ENCODE peak calls at places on chromosomes 3 and 15, in five cellular contexts. One of them, this sample, is unnamed.

GRCh38 chr3:195865752-195866151 is 42.6 kb downstream of the TNK2 start:
- DNase-seq in pancreas: no peak
- DNase-seq in dorsolateral prefrontal cortex: no peak
- DNase-seq in HL-60: no peak
- DNase-seq in cardiac muscle cell: no peak
- DNase-seq in this sample: no peak

GRCh38 chr3:142009029-142009428 is 132.6 kb downstream of the ATP1B3 start:
- DNase-seq in pancreas: no peak
- DNase-seq in dorsolateral prefrontal cortex: no peak
- DNase-seq in HL-60: no peak
- DNase-seq in cardiac muscle cell: no peak
- DNase-seq in this sample: no peak

GRCh38 chr3:7456376-7456775 is 595.5 kb downstream of the GRM7 start:
- DNase-seq in pancreas: no peak
- DNase-seq in dorsolateral prefrontal cortex: no peak
- DNase-seq in HL-60: no peak
- DNase-seq in cardiac muscle cell: no peak
- DNase-seq in this sample: no peak

GRCh38 chr15:58564967-58565366 is 133.2 kb downstream of the LIPC start:
- DNase-seq in pancreas: no peak
- DNase-seq in dorsolateral prefrontal cortex: no peak
- DNase-seq in HL-60: no peak
- DNase-seq in cardiac muscle cell: no peak
- DNase-seq in this sample: no peak

GRCh38 chr3:52471371-52472238 is 16.2 kb downstream of the NISCH start:
- DNase-seq in pancreas: peak; percentile 80
- DNase-seq in dorsolateral prefrontal cortex: no peak
- DNase-seq in HL-60: no peak
- DNase-seq in cardiac muscle cell: peak; percentile 78
- DNase-seq in this sample: peak; percentile 62

GRCh38 chr3:109346770-109347295 is 9.5 kb upstream of the DPPA4 start:
- DNase-seq in pancreas: no peak
- DNase-seq in dorsolateral prefrontal cortex: no peak
- DNase-seq in HL-60: no peak
- DNase-seq in cardiac muscle cell: no peak
- DNase-seq in this sample: no peak

GRCh38 chr3:184343200-184343876 is 5.9 kb downstream of the FAM131A start:
- DNase-seq in pancreas: no peak
- DNase-seq in dorsolateral prefrontal cortex: no peak
- DNase-seq in HL-60: no peak
- DNase-seq in cardiac muscle cell: no peak
- DNase-seq in this sample: no peak

GRCh38 chr15:25178835-25179672 is 224.3 kb downstream of the SNRPN start:
- DNase-seq in pancreas: peak; percentile 26
- DNase-seq in dorsolateral prefrontal cortex: peak; percentile 35
- DNase-seq in HL-60: no peak
- DNase-seq in cardiac muscle cell: no peak
- DNase-seq in this sample: peak; percentile 19

GRCh38 chr3:114447545-114447944 is 153.7 kb downstream of the TIGIT start:
- DNase-seq in pancreas: no peak
- DNase-seq in dorsolateral prefrontal cortex: no peak
- DNase-seq in HL-60: no peak
- DNase-seq in cardiac muscle cell: no peak
- DNase-seq in this sample: no peak

GRCh38 chr3:13063225-13063624 is 10.0 kb downstream of the IQSEC1 start:
- DNase-seq in pancreas: no peak
- DNase-seq in dorsolateral prefrontal cortex: no peak
- DNase-seq in HL-60: no peak
- DNase-seq in cardiac muscle cell: no peak
- DNase-seq in this sample: no peak

GRCh38 chr3:104878395-104878794 is 488.3 kb upstream of the ALCAM start:
- DNase-seq in pancreas: no peak
- DNase-seq in dorsolateral prefrontal cortex: no peak
- DNase-seq in HL-60: peak; percentile 87
- DNase-seq in cardiac muscle cell: no peak
- DNase-seq in this sample: no peak

GRCh38 chr3:194469977-194470376 is 16.8 kb downstream of the ATP13A3 start:
- DNase-seq in pancreas: no peak
- DNase-seq in dorsolateral prefrontal cortex: no peak
- DNase-seq in HL-60: no peak
- DNase-seq in cardiac muscle cell: no peak
- DNase-seq in this sample: no peak

GRCh38 chr3:26962419-26963355 is 340.1 kb downstream of the LRRC3B start:
- DNase-seq in pancreas: no peak
- DNase-seq in dorsolateral prefrontal cortex: no peak
- DNase-seq in HL-60: no peak
- DNase-seq in cardiac muscle cell: no peak
- DNase-seq in this sample: no peak

GRCh38 chr3:129597087-129597791 is 9.2 kb downstream of the PLXND1 start:
- DNase-seq in pancreas: no peak
- DNase-seq in dorsolateral prefrontal cortex: no peak
- DNase-seq in HL-60: no peak
- DNase-seq in cardiac muscle cell: no peak
- DNase-seq in this sample: no peak

GRCh38 chr3:100972867-100973266 is 20.4 kb downstream of the ABI3BP start:
- DNase-seq in pancreas: no peak
- DNase-seq in dorsolateral prefrontal cortex: no peak
- DNase-seq in HL-60: no peak
- DNase-seq in cardiac muscle cell: no peak
- DNase-seq in this sample: no peak

GRCh38 chr3:39166134-39166710 is 12.8 kb upstream of the CSRNP1 start:
- DNase-seq in pancreas: no peak
- DNase-seq in dorsolateral prefrontal cortex: no peak
- DNase-seq in HL-60: no peak
- DNase-seq in cardiac muscle cell: no peak
- DNase-seq in this sample: no peak

GRCh38 chr3:33962383-33962782 is 164.0 kb downstream of the PDCD6IP start:
- DNase-seq in pancreas: no peak
- DNase-seq in dorsolateral prefrontal cortex: peak; percentile 59
- DNase-seq in HL-60: no peak
- DNase-seq in cardiac muscle cell: no peak
- DNase-seq in this sample: no peak

GRCh38 chr15:101406014-101406413 is 83.5 kb downstream of the PCSK6 start:
- DNase-seq in pancreas: no peak
- DNase-seq in dorsolateral prefrontal cortex: no peak
- DNase-seq in HL-60: no peak
- DNase-seq in cardiac muscle cell: no peak
- DNase-seq in this sample: no peak

GRCh38 chr3:42036483-42036823 is 54.7 kb upstream of the TRAK1 start:
- DNase-seq in pancreas: no peak
- DNase-seq in dorsolateral prefrontal cortex: no peak
- DNase-seq in HL-60: no peak
- DNase-seq in cardiac muscle cell: peak; percentile 87
- DNase-seq in this sample: no peak

GRCh38 chr3:134771962-134772361 is 23.1 kb upstream of the EPHB1 start:
- DNase-seq in pancreas: no peak
- DNase-seq in dorsolateral prefrontal cortex: no peak
- DNase-seq in HL-60: no peak
- DNase-seq in cardiac muscle cell: no peak
- DNase-seq in this sample: no peak

GRCh38 chr3:192879346-192880031 is 38.2 kb downstream of the MB21D2 start:
- DNase-seq in pancreas: no peak
- DNase-seq in dorsolateral prefrontal cortex: no peak
- DNase-seq in HL-60: no peak
- DNase-seq in cardiac muscle cell: peak; percentile 47
- DNase-seq in this sample: no peak

GRCh38 chr15:81049835-81050234 is 49.1 kb downstream of the TLNRD1 start:
- DNase-seq in pancreas: no peak
- DNase-seq in dorsolateral prefrontal cortex: peak; percentile 80
- DNase-seq in HL-60: no peak
- DNase-seq in cardiac muscle cell: no peak
- DNase-seq in this sample: no peak

GRCh38 chr3:126365351-126366274 is 8.4 kb upstream of the KLF15 start:
- DNase-seq in pancreas: peak; percentile 43
- DNase-seq in dorsolateral prefrontal cortex: peak; percentile 9
- DNase-seq in HL-60: no peak
- DNase-seq in cardiac muscle cell: no peak
- DNase-seq in this sample: no peak
- TF ChIP-seq CTCF in pancreas: no peak
- TF ChIP-seq CTCF in dorsolateral prefrontal cortex: no peak
- TF ChIP-seq CTCF in HL-60: no peak
- TF ChIP-seq CTCF in cardiac muscle cell: no peak
- TF ChIP-seq CTCF in this sample: no peak

GRCh38 chr15:62749036-62749435 is 293.5 kb upstream of the TPM1 start:
- DNase-seq in pancreas: no peak
- DNase-seq in dorsolateral prefrontal cortex: peak; percentile 56
- DNase-seq in HL-60: no peak
- DNase-seq in cardiac muscle cell: no peak
- DNase-seq in this sample: no peak
- H3K4me3 ChIP-seq in pancreas: no peak overlapping the region
- H3K4me3 ChIP-seq in dorsolateral prefrontal cortex: no peak overlapping the region
- H3K4me3 ChIP-seq in HL-60: no peak overlapping the region
- H3K4me3 ChIP-seq in cardiac muscle cell: no peak overlapping the region
- H3K4me3 ChIP-seq in this sample: no peak overlapping the region

GRCh38 chr3:171569571-171570132 is 109.4 kb upstream of the TNIK start:
- DNase-seq in pancreas: no peak
- DNase-seq in dorsolateral prefrontal cortex: no peak
- DNase-seq in HL-60: no peak
- DNase-seq in cardiac muscle cell: no peak
- DNase-seq in this sample: no peak

GRCh38 chr3:171564723-171565122 is 104.5 kb upstream of the TNIK start:
- DNase-seq in pancreas: no peak
- DNase-seq in dorsolateral prefrontal cortex: no peak
- DNase-seq in HL-60: no peak
- DNase-seq in cardiac muscle cell: no peak
- DNase-seq in this sample: no peak

GRCh38 chr3:171565671-171566070 is 105.5 kb upstream of the TNIK start:
- DNase-seq in pancreas: no peak
- DNase-seq in dorsolateral prefrontal cortex: no peak
- DNase-seq in HL-60: no peak
- DNase-seq in cardiac muscle cell: no peak
- DNase-seq in this sample: no peak

GRCh38 chr3:171565133-171565532 is 104.9 kb upstream of the TNIK start:
- DNase-seq in pancreas: no peak
- DNase-seq in dorsolateral prefrontal cortex: no peak
- DNase-seq in HL-60: no peak
- DNase-seq in cardiac muscle cell: no peak
- DNase-seq in this sample: no peak

GRCh38 chr3:171566803-171567422 is 106.7 kb upstream of the TNIK start:
- DNase-seq in pancreas: no peak
- DNase-seq in dorsolateral prefrontal cortex: no peak
- DNase-seq in HL-60: no peak
- DNase-seq in cardiac muscle cell: peak; percentile 64
- DNase-seq in this sample: no peak
- TF ChIP-seq CTCF in pancreas: peak; percentile 60
- TF ChIP-seq CTCF in dorsolateral prefrontal cortex: peak; percentile 81
- TF ChIP-seq CTCF in HL-60: peak; percentile 42
- TF ChIP-seq CTCF in cardiac muscle cell: peak; percentile 60
- TF ChIP-seq CTCF in this sample: no peak

GRCh38 chr15:75200391-75200764 is 1.3 kb upstream of the C15orf39 start:
- DNase-seq in pancreas: no peak
- DNase-seq in dorsolateral prefrontal cortex: no peak
- DNase-seq in HL-60: no peak
- DNase-seq in cardiac muscle cell: no peak
- DNase-seq in this sample: no peak
- H3K4me3 ChIP-seq in pancreas: no peak overlapping the region
- H3K4me3 ChIP-seq in dorsolateral prefrontal cortex: no peak overlapping the region
- H3K4me3 ChIP-seq in HL-60: no peak overlapping the region
- H3K4me3 ChIP-seq in cardiac muscle cell: no peak overlapping the region
- H3K4me3 ChIP-seq in this sample: no peak overlapping the region

This sample was measured in mucosa of descending colon.